ENCODE peak calls at places on chromosomes 1 and 21, in four cellular contexts. U is WTC11, E is A549, J is HepG2. W is an unnamed sample.

GRCh38 chr1:117653732-117654484 is 48.1 kb downstream of the TENT5C start:
- DNase-seq in U (no peak), E (no peak), J (no peak), W (no peak)

GRCh38 chr21:39955326-39955725 is 88.1 kb downstream of the PCP4 start:
- DNase-seq in U (no peak), E (no peak), J (no peak), W (no peak)

GRCh38 chr1:85936057-85936456 is 220.5 kb downstream of the COL24A1 start:
- DNase-seq in U (no peak), E (no peak), J (no peak), W (no peak)

GRCh38 chr21:41783476-41784150 is 16.8 kb upstream of the RIPK4 start:
- DNase-seq in U (no peak), E (no peak), J (no peak), W (no peak)

GRCh38 chr1:8603220-8603616 is 214.2 kb downstream of the RERE start:
- DNase-seq in U (no peak), E (no peak), J (no peak), W (no peak)

GRCh38 chr1:60874703-60875102 is 207.7 kb upstream of the NFIA start:
- DNase-seq in U (no peak), E (no peak), J (no peak), W (no peak)

GRCh38 chr1:9942399-9942938 is 722 bp downstream of the LZIC start:
- DNase-seq in U (no peak), E (peak; percentile 48), J (peak; percentile 58), W (peak; percentile 40)

GRCh38 chr1:208101661-208102431 is 142.3 kb downstream of the PLXNA2 start:
- DNase-seq in U (peak; percentile 26), E (no peak), J (peak; percentile 75), W (no peak)

GRCh38 chr1:229007701-229008100 is 263.2 kb upstream of the RAB4A start:
- DNase-seq in U (no peak), E (no peak), J (no peak), W (no peak)

GRCh38 chr1:150981177-150981804 is 801 bp upstream of the ANXA9 start:
- DNase-seq in U (peak; percentile 82), E (no peak), J (peak; percentile 87), W (no peak)

GRCh38 chr21:40595806-40596205 is 251.2 kb downstream of the DSCAM start:
- DNase-seq in U (no peak), E (no peak), J (no peak), W (no peak)

GRCh38 chr1:58076258-58076657 is 470.3 kb downstream of the OMA1 start:
- DNase-seq in U (no peak), E (no peak), J (no peak), W (no peak)

GRCh38 chr1:208242829-208243521 is 1.2 kb downstream of the PLXNA2 start:
- DNase-seq in U (peak; percentile 42), E (no peak), J (no peak), W (peak; percentile 45)

GRCh38 chr1:77545970-77546369 is 136.5 kb downstream of the ZZZ3 start:
- DNase-seq in U (no peak), E (no peak), J (no peak), W (no peak)

GRCh38 chr1:186212574-186213224 is 162.4 kb downstream of the TPR start:
- DNase-seq in U (peak; percentile 40), E (peak; percentile 72), J (peak; percentile 74), W (peak; percentile 69)

GRCh38 chr1:46643368-46643775 is 24.8 kb downstream of the ATPAF1 start:
- DNase-seq in U (no peak), E (no peak), J (peak; percentile 58), W (no peak)

GRCh38 chr1:19752083-19752696 is 47.5 kb downstream of the TMCO4 start:
- DNase-seq in U (no peak), E (no peak), J (no peak), W (peak; percentile 37)

GRCh38 chr1:84379128-84379527 is 19.2 kb upstream of the DNASE2B start:
- DNase-seq in U (no peak), E (no peak), J (no peak), W (no peak)

GRCh38 chr1:40532844-40533424 is 1.5 kb downstream of the ZNF684 start:
- DNase-seq in U (peak; percentile 22), E (peak; percentile 33), J (peak; percentile 73), W (peak; percentile 50)

GRCh38 chr21:38386967-38387366 is 111.3 kb downstream of the ERG start:
- DNase-seq in U (no peak), E (no peak), J (no peak), W (no peak)

GRCh38 chr1:169711469-169712308 is at the start of gene SELL:
- DNase-seq in U (peak; percentile 71), E (peak; percentile 48), J (peak; percentile 71), W (peak; percentile 59)

GRCh38 chr1:71834570-71835441 is 447.5 kb downstream of the NEGR1 start:
- DNase-seq in U (no peak), E (no peak), J (no peak), W (no peak)

GRCh38 chr1:88867743-88868521 is 23.4 kb downstream of the GTF2B start:
- DNase-seq in U (no peak), E (no peak), J (no peak), W (no peak)

GRCh38 chr1:84632975-84633427 is 57.3 kb downstream of the SSX2IP start:
- DNase-seq in U (no peak), E (peak; percentile 25), J (no peak), W (no peak)

GRCh38 chr1:184283999-184284398 is 102.8 kb upstream of the C1orf21 start:
- DNase-seq in U (no peak), E (no peak), J (no peak), W (no peak)

GRCh38 chr1:246008256-246008901 is 498.7 kb downstream of the SMYD3 start:
- DNase-seq in U (no peak), E (no peak), J (no peak), W (no peak)

GRCh38 chr1:59124166-59124565 is 172.7 kb upstream of the FGGY start:
- DNase-seq in U (no peak), E (no peak), J (no peak), W (no peak)

DNA sequence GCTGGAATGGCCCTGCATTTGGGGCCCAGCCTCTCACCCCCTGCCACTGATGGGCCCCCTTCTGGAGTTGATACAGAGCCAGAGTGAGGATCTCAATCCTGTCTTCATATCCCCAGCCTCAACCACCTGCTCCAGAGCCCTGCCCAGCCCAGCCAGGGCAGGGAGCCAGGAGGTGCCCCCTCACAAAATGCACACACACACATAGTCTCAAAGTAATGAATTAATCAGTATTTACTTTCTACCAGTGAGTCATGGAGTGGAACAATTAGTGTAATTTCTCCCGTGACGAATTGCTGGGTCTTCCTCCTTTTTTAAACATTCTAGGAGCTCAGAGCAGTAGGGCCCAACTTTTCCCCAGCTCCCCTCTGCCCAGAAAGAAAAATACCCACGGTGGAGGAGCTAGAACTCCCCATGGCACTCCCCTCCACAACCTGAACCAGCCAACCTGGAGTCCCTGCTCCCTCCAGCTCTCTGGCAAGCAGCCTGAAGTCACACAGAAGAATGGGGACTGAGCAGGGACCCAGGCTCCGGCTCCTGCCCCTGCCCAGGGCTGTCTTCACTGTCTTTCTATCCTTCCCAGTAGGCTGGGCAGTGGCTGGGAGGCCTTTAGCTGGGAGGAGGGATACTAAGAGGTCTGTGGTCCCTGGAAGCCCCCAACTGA is 29.3 kb downstream of the SDC3 start:
- DNase-seq in U (no peak), E (no peak), J (no peak), W (no peak)
- TF ChIP-seq HMGXB4 in U (no peak), E (no peak), J (no peak), W (no peak)

GRCh38 chr1:182392045-182393028 is 747 bp upstream of the GLUL start:
- DNase-seq in U (peak; percentile 67), E (no peak), J (no peak), W (no peak)
- TF ChIP-seq HMGXB4 in U (no peak), E (no peak), J (no peak), W (no peak)

DNA sequence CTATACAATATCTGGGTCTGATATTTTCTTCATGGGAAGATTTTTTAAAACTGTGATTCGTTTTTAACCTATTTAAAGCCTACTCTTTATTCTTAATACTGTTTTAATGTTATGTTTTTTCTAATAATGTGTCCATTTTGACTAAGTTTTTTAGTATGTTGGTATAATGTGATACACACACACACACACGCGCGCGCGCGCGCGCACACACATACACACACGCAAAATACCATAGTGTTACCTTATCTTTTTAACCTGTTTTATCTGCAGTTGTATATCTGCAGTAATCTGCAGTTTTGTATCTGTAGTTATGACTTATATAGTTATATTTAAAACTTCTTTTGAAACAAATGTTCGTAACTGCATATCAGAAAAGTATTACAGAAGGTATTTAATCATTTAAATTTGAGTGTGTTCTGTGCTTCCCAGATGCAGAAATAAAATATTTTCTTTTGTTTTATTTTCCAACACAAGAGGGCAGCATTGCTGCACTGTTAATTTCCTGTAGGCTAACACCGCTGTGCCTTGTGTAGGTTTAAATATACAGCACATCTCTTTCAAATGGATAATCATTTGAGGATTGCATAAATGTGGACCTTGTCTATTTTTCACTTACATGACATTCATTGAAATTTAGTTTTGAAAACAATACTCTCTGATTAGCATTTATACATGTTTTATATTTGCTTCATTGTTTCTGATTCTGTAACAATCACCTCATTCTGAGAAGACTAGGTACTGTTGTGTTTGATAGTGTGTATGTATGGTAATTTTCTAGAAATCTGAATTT is 166.1 kb downstream of the PDE4B start:
- DNase-seq in U (no peak), E (peak; percentile 6), J (peak; percentile 16), W (peak; percentile 47)
- TF ChIP-seq HMGXB4 in U (no peak), E (no peak), J (no peak), W (no peak)

GRCh38 chr1:107750364-107750959 is 214.5 kb downstream of the VAV3 start:
- DNase-seq in U (peak; percentile 66), E (peak; percentile 18), J (peak; percentile 65), W (peak; percentile 39)
- TF ChIP-seq HMGXB4 in U (no peak), E (no peak), J (no peak), W (no peak)

GRCh38 chr1:223680188-223680587 is 14.7 kb upstream of the CAPN8 start:
- DNase-seq in U (no peak), E (no peak), J (no peak), W (peak; percentile 6)

GRCh38 chr1:223682502-223682901 is 17.0 kb upstream of the CAPN8 start:
- DNase-seq in U (no peak), E (no peak), J (no peak), W (no peak)

GRCh38 chr1:223683586-223684487 is 18.3 kb upstream of the CAPN8 start:
- DNase-seq in U (peak; percentile 77), E (no peak), J (no peak), W (peak; percentile 55)

GRCh38 chr1:223674119-223674890 is 8.8 kb upstream of the CAPN8 start:
- DNase-seq in U (no peak), E (no peak), J (no peak), W (no peak)

DNA sequence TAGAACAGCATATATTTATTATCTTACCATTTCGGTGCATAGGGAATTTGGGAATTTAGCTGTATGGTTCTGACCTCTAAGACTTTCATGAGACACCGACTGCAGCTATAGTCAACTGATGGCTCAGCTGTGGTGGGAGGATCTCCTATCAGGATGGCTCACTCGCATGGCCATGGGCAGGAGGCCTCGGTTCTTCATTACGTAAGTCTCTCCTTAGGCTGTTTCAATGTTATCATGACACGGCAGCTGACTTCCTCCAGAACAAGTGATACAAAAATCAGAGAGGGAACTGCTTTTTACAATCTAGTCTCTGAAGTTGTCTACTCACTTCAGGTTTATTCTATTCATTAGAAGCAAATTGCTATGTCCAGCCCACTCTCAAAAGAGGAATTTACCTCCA is 13.3 kb upstream of the CAPN8 start:
- DNase-seq in U (no peak), E (no peak), J (no peak), W (peak; percentile 86)
- TF ChIP-seq HMGXB4 in U (no peak), E (no peak), J (no peak), W (no peak)

GRCh38 chr1:2132222-2133038 is 62.1 kb downstream of the FAAP20 start:
- DNase-seq in U (peak; percentile 70), E (no peak), J (peak; percentile 26), W (peak; percentile 73)
- TF ChIP-seq HMGXB4 in U (no peak), E (no peak), J (no peak), W (no peak)

W was measured in K562.